ENCODE peak calls at places on chromosomes 7 and 10, in five cellular contexts. C is adrenal gland, V is left ventricle myocardium inferior, E is thoracic aorta, D is colonic mucosa. T is an unnamed sample.

GRCh38 chr10:99854860-99855259 is 72.4 kb downstream of the ABCC2 start:
- DNase-seq in C (no peak), E (no peak), D (no peak), V (no peak), T (no peak)

GRCh38 chr10:92486637-92487036 is 87.3 kb downstream of the IDE start:
- DNase-seq in E (no peak), C (no peak), D (no peak), V (no peak), T (no peak)

GRCh38 chr7:151863386-151864079 is 13.4 kb downstream of the PRKAG2 start:
- DNase-seq in E (no peak), C (no peak), D (no peak), V (no peak), T (peak; percentile 23)

GRCh38 chr10:3584926-3585784 is 199.9 kb downstream of the KLF6 start:
- DNase-seq in V (no peak), E (no peak), D (no peak), C (no peak), T (no peak)

GRCh38 chr10:14397069-14397468 is 66.3 kb upstream of the FRMD4A start:
- DNase-seq in E (peak; percentile 12), D (peak; percentile 22), C (peak; percentile 17), V (peak; percentile 73), T (peak; percentile 76)

GRCh38 chr7:139427029-139427420 is 56.4 kb downstream of the KLRG2 start:
- DNase-seq in E (no peak), D (no peak), C (no peak), V (no peak), T (no peak)

GRCh38 chr7:117210366-117210765 is 112.5 kb downstream of the WNT2 start:
- DNase-seq in E (no peak), V (no peak), C (no peak), D (no peak), T (no peak)

GRCh38 chr10:128466831-128467371 is 340.7 kb upstream of the MKI67 start:
- DNase-seq in D (no peak), C (no peak), V (no peak), E (no peak), T (no peak)

GRCh38 chr10:106973301-106973700 is 191.2 kb downstream of the SORCS1 start:
- DNase-seq in C (no peak), V (no peak), E (no peak), D (no peak), T (no peak)

GRCh38 chr7:49001610-49002033 is 77.3 kb downstream of the CDC14C start:
- DNase-seq in V (no peak), C (no peak), D (peak; percentile 37), E (no peak), T (no peak)

GRCh38 chr7:55084307-55084706 is 65.5 kb downstream of the EGFR start:
- DNase-seq in E (no peak), V (no peak), D (no peak), C (no peak), T (no peak)

GRCh38 chr7:55086413-55087201 is 67.8 kb downstream of the EGFR start:
- DNase-seq in V (no peak), D (no peak), E (no peak), C (peak; percentile 54), T (no peak)

GRCh38 chr7:55087521-55087961 is 68.7 kb downstream of the EGFR start:
- DNase-seq in C (no peak), V (no peak), D (no peak), E (no peak), T (no peak)

GRCh38 chr7:55083206-55083605 is 64.4 kb downstream of the EGFR start:
- DNase-seq in C (no peak), V (no peak), E (no peak), D (no peak), T (no peak)

DNA sequence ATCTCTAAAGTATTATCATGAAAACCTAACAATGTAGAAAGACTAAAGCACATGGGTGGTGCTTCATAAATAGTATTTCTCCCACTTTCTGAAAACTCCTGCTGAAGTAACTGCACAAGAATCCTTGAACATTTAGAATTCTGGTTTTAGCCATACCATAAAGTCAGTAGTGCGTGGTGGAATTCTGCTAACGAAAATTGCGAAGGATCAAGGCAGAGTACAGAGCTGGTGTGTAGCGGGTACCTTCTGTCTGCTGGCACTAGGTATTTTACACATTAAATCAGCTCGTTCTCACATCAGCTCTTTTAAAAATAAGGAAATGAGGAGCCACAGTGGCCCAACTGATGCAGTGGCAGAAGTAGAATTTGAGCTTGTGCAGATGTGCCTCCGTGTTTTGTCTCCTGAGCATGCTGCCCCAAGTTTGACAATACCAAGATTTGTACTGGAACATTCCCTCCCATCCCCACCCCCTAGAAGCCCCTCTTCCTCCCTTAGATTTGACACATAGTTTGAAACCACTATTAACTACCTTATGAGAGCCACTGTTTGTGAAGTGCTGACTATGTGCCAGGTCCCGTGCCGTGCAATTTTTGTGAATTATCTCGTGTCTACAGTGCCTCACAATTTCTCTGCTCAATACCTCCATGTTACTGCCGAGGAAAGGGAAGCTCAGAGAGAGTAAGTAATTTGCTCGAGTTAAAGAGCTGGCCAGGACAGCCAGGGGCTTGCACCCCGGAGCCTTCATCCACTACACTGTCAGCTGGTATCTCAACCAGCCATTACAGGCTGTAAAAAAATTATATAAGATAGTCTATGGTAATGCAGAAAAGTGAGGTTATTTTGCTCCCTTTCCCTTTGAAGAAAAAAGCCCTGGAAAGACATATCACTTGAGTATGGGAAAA is 66.9 kb downstream of the EGFR start:
- DNase-seq in E (no peak), D (no peak), V (no peak), C (no peak), T (no peak)
- H3K27ac ChIP-seq in E (peak overlapping the region; percentile 63), D (peak overlapping the region; percentile 25), V (peak overlapping the region; percentile 76), C (no peak overlapping the region), T (peak overlapping the region; percentile 74)

GRCh38 chr7:28908775-28909174 is 49.4 kb downstream of the TRIL start:
- DNase-seq in E (no peak), C (no peak), D (no peak), V (no peak), T (no peak)

GRCh38 chr7:28904539-28905143 is 53.5 kb downstream of the TRIL start:
- DNase-seq in V (no peak), D (no peak), E (no peak), C (no peak), T (no peak)

GRCh38 chr7:28900311-28900710 is 57.8 kb downstream of the TRIL start:
- DNase-seq in E (no peak), C (no peak), D (no peak), V (no peak), T (no peak)

GRCh38 chr7:28903779-28904538 is 54.2 kb downstream of the TRIL start:
- DNase-seq in E (no peak), V (no peak), D (no peak), C (no peak), T (no peak)
- H3K27ac ChIP-seq in E (no peak overlapping the region), V (no peak overlapping the region), D (no peak overlapping the region), C (no peak overlapping the region), T (no peak overlapping the region)

GRCh38 chr7:22197376-22197775 is 159.6 kb downstream of the RAPGEF5 start:
- DNase-seq in D (no peak), V (no peak), E (no peak), C (no peak), T (no peak)

GRCh38 chr7:22201182-22201880 is 155.6 kb downstream of the RAPGEF5 start:
- DNase-seq in C (no peak), V (no peak), E (no peak), D (no peak), T (no peak)

GRCh38 chr7:22202141-22202540 is 154.8 kb downstream of the RAPGEF5 start:
- DNase-seq in E (no peak), C (peak; percentile 21), D (peak; percentile 48), V (no peak), T (no peak)

GRCh38 chr7:22200238-22200637 is 156.7 kb downstream of the RAPGEF5 start:
- DNase-seq in E (no peak), V (no peak), C (no peak), D (no peak), T (no peak)

GRCh38 chr7:22200777-22201176 is 156.2 kb downstream of the RAPGEF5 start:
- DNase-seq in C (no peak), D (no peak), V (no peak), E (no peak), T (no peak)
- H3K27ac ChIP-seq in C (no peak overlapping the region), D (no peak overlapping the region), V (no peak overlapping the region), E (no peak overlapping the region), T (no peak overlapping the region)

GRCh38 chr10:132421377-132422168 is 24.6 kb downstream of the PWWP2B start:
- DNase-seq in E (peak; percentile 43), V (peak; percentile 78), C (peak; percentile 93), D (peak; percentile 91), T (peak; percentile 91)
- H3K27ac ChIP-seq in E (peak overlapping the region; percentile 91), V (peak overlapping the region; percentile 92), C (peak overlapping the region; percentile 96), D (peak overlapping the region; percentile 87), T (peak overlapping the region; percentile 93)